ENCODE peak calls at places on chromosome 5, in six cellular contexts. C is kidney, B is WTC11, G is kidney epithelial cell, Y is sigmoid colon, J is cardiac fibroblast. I is an unnamed sample.

GRCh38 chr5:173481821-173482220 is 134.6 kb downstream of the BOD1 start:
- DNase-seq in Y (no peak), G (no peak), B (no peak), C (no peak), J (no peak), I (no peak)

GRCh38 chr5:371811-372555 is 50.5 kb downstream of the AHRR start:
- DNase-seq in B (no peak), C (peak), G (no peak), Y (no peak), J (no peak), I (peak)

GRCh38 chr5:58849995-58850667 is 267.3 kb downstream of the RAB3C start:
- DNase-seq in B (peak), C (no peak), Y (no peak), J (peak), G (peak), I (no peak)

GRCh38 chr5:149030838-149031397 is 31.9 kb downstream of the SH3TC2 start:
- DNase-seq in C (no peak), G (no peak), Y (no peak), J (no peak), B (no peak), I (no peak)

GRCh38 chr5:162593881-162594280 is 526.3 kb downstream of the GABRG2 start:
- DNase-seq in Y (no peak), G (no peak), B (no peak), J (no peak), C (no peak), I (no peak)

GRCh38 chr5:55407059-55407684 is 99.4 kb downstream of the MTREX start:
- DNase-seq in J (peak), Y (no peak), C (no peak), G (no peak), B (no peak), I (no peak)

GRCh38 chr5:17114715-17115599 is 102.5 kb upstream of the BASP1 start:
- DNase-seq in G (no peak), Y (no peak), B (no peak), J (no peak), C (no peak), I (no peak)

GRCh38 chr5:160342413-160342941 is 27.9 kb downstream of the C1QTNF2 start:
- DNase-seq in J (peak), B (no peak), C (no peak), G (no peak), Y (peak), I (no peak)

GRCh38 chr5:147558826-147559225 is 49.0 kb upstream of the DPYSL3 start:
- DNase-seq in G (no peak), Y (peak), C (no peak), J (peak), B (peak), I (peak)

GRCh38 chr5:28281381-28281780 is 1243.0 kb upstream of the CDH9 start:
- DNase-seq in B (no peak), Y (no peak), C (no peak), J (no peak), G (peak), I (no peak)

GRCh38 chr5:135880278-135880677 is 15.4 kb downstream of the IL9 start:
- DNase-seq in B (peak), Y (no peak), C (no peak), G (no peak), J (no peak), I (no peak)

GRCh38 chr5:31008231-31008630 is 185.3 kb upstream of the CDH6 start:
- DNase-seq in C (no peak), B (no peak), J (no peak), G (no peak), Y (no peak), I (no peak)

DNA sequence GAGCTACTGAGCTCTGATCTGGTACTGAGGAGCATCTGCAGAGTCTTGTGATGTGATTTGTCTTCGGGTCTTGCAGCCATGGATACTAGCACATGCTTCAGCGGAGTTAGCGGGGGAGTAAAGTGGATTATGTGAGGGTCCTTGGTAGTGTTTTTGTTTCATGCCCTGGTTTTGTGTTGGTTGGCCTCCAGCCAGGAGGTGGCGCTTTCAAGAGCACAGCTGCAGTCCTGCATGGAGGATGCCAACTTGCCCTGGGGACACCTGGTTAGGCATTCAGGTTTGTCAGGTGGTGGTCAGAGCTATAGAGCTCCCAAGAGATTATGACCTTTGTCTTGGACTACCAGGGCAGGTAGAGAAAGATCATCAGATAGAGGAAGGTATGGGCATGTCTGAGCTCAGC is 185.8 kb upstream of the CDH6 start:
- DNase-seq in Y (no peak), G (no peak), C (no peak), B (peak), J (no peak), I (no peak)
- TF ChIP-seq CTCF in Y (no peak), G (no peak), C (no peak), B (peak), J (no peak), I (no peak)

DNA sequence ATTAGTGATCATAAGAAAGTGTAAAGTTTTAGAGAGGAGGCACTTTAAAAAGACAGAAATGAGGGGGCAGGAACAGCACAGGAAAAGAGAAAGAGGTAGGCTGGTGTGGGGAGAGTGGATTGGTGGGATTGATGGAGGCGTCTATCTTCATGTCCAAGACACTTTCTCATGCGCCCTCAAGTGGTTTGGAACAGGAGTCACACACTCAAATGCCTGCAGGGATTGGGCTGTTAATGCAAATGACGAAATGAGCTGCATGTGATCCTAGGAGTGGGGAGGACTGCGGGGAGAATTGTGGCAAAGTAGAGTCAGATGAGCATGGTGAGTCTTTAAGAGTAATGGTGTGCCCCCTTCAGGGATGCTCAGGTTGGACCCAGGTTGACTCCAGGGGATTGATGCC is 5.5 kb downstream of the SLC36A3 start:
- DNase-seq in G (no peak), C (no peak), B (peak), Y (no peak), J (no peak), I (peak)
- TF ChIP-seq CTCF in G (no peak), C (no peak), B (no peak), Y (no peak), J (no peak), I (peak)

GRCh38 chr5:53167836-53168235 is 58.3 kb upstream of the MOCS2 start:
- DNase-seq in Y (peak), J (peak), C (peak), G (no peak), B (no peak), I (no peak)

GRCh38 chr5:53169933-53170332 is 60.4 kb upstream of the MOCS2 start:
- DNase-seq in J (no peak), G (no peak), Y (no peak), C (no peak), B (no peak), I (no peak)

GRCh38 chr5:53173083-53173482 is 63.5 kb upstream of the MOCS2 start:
- DNase-seq in B (no peak), J (no peak), C (no peak), Y (no peak), G (no peak), I (no peak)

GRCh38 chr5:53172630-53173029 is 63.1 kb upstream of the MOCS2 start:
- DNase-seq in J (no peak), G (no peak), C (no peak), B (no peak), Y (no peak), I (no peak)

DNA sequence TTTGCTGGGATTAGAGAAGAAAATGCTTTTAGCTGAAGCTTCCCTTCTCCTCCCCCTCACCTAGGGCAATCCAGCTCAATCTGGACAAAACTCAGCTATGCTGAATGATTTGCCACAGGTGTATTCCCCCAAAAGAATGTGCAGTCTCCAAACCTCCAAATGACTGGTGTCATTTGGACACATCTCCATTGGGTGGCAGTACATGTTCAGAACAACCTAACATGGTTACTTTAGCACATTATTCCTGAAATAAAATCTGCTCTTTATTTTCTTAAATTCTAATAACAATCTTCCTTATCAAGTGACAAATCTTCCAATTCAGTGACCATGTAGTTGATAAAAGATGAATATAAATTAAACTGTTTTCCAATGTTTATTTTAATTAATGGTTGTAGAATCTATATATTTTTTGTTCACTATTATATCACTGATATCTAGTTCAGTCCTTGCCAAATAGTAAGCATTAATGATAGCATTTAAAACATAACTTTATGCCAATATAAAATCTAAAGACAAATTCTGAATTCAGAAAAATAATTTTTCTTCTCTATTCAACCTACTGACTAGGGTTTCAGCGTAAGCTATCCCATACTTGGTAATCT is 61.3 kb upstream of the MOCS2 start:
- DNase-seq in B (peak), C (no peak), Y (no peak), G (no peak), J (peak), I (no peak)
- TF ChIP-seq CTCF in B (peak), C (peak), Y (peak), G (peak), J (peak), I (peak)

DNA sequence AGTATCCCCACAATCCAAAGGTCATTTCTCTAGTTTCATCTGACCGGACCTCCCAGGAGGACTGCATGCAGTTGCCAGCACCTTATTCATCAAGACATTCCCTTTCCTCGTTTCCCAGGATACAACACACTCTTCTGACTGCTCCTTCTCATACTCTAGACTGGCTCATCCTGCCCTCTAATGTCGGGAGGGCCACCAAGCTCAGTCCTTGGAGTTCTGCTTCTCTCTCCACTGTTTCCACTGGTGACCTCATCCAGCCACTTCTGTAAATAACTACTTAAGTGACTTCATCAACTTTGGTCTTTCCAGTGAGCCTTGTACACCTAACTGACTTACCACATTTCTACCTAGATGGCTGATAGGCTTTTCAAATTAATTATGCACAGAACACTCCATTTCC is 179.1 kb downstream of the EPB41L4A start:
- DNase-seq in G (peak), B (no peak), Y (no peak), C (no peak), J (no peak), I (no peak)
- TF ChIP-seq CTCF in G (no peak), B (no peak), Y (no peak), C (peak), J (no peak), I (no peak)

DNA sequence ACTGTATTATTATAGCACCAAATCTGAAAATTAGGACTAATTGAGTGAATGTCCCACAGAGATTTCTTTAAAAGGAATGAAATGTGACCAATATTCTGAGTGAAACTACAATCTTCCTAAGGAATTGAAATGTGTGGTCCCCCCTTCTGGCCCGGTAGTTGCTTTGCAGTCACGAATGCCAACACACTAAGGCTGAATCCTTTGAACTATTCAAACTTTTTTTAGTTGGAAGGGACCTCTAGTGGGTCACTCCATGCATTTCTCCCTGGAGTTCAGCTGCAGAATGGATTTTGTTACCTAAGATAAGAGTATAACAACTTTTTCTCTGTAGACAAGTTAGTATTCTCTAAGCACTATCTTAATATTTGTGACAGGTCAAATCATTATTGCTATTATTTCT is 2.8 kb downstream of the CDH6 start:
- DNase-seq in Y (no peak), J (peak), B (no peak), C (no peak), G (no peak), I (no peak)
- TF ChIP-seq CTCF in Y (no peak), J (no peak), B (no peak), C (no peak), G (peak), I (no peak)

DNA sequence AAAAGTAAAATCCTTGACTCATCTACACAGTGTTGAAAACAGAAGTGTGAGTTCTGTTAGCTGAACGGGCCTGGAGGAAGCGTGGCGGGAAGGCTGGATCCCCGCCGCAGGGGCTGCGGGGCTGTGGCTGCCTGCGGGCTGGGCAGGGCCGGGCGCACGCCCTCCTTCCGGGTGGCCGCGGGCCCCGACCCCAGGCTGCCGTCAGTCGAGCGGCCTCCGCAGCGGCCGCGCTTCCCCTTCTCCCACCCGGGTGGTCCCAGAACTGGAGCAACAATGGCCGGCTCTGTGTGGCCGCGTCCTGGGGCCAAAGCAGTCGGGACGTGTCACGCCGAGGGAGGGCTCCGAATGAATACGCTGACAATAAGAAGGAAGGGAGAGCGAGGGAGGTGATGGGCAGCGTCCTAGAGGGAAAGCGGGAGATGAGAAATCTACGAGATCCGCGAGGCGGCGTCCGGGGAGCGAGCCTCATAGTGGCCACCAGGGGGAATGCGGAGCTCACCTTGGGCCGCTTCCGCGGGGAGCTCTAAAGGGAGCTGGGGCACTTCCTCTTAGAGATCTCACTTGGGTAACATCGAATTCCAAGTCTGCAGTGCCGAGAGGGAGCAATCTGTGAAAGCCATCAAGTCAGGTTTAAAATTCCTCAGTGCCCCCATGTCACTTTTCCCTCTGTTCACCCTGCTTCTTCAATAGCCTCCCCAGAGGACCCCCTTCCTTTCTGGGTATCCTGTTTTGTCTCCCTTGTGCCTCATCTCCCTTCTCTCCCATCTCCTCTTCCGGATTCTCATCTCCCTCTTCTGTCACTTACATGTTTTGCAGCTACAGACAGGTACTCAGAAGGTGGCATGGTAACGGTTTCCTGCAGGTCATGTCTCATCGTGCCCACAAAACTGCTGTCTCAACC is 83.9 kb downstream of the SLC1A3 start:
- DNase-seq in B (peak), G (peak), J (peak), C (peak), Y (peak), I (peak)
- TF ChIP-seq CTCF in B (peak), G (peak), J (peak), C (peak), Y (peak), I (peak)